ENCODE peak calls at places on chromosomes 11 and 22, in nine cellular contexts. V is HCT116, B is sigmoid colon, P is transverse colon, C is K562, G is stomach, D is esophagus muscularis mucosa, W is spleen, T is H1. E is an unnamed sample.

GRCh38 chr22:19524170-19525115 is at the start of gene CLDN5:
- DNase-seq in V (no peak), B (no peak), P (no peak), C (peak), G (no peak), D (no peak), W (peak), T (no peak), E (no peak)

GRCh38 chr22:30803679-30804078 is 109.0 kb downstream of the OSBP2 start:
- DNase-seq in V (no peak), B (no peak), P (no peak), C (no peak), G (no peak), D (no peak), W (no peak), T (no peak), E (no peak)

GRCh38 chr11:47617417-47617809 is 23.2 kb upstream of the C1QTNF4 start:
- DNase-seq in V (no peak), B (no peak), P (no peak), C (no peak), G (no peak), D (no peak), W (no peak), T (no peak), E (no peak)

GRCh38 chr11:70322653-70323052 is 52.2 kb downstream of the PPFIA1 start:
- DNase-seq in V (no peak), B (no peak), P (no peak), C (no peak), G (no peak), D (no peak), W (no peak), T (no peak), E (no peak)

GRCh38 chr22:30733081-30733680 is 38.5 kb downstream of the OSBP2 start:
- DNase-seq in V (no peak), B (no peak), P (no peak), C (no peak), G (no peak), D (no peak), W (no peak), T (no peak), E (no peak)

GRCh38 chr11:57325735-57326048 is 940 bp upstream of the TNKS1BP1 start:
- DNase-seq in V (no peak), B (peak), P (peak), C (no peak), G (peak), D (no peak), W (no peak), T (no peak), E (no peak)

GRCh38 chr11:70916321-70916720 is 336.1 kb downstream of the SHANK2 start:
- DNase-seq in V (no peak), B (no peak), P (no peak), C (no peak), G (no peak), D (no peak), W (peak), T (no peak), E (no peak)

GRCh38 chr11:2316169-2316962 is 14.6 kb downstream of the TSPAN32 start:
- DNase-seq in V (no peak), B (no peak), P (no peak), C (no peak), G (peak), D (no peak), W (peak), T (no peak), E (no peak)

GRCh38 chr11:46659908-46660307 is 40.5 kb downstream of the ARHGAP1 start:
- DNase-seq in V (no peak), B (peak), P (no peak), C (no peak), G (no peak), D (no peak), W (no peak), T (no peak), E (no peak)

GRCh38 chr11:101327908-101328307 is 198.3 kb upstream of the PGR start:
- DNase-seq in V (no peak), B (no peak), P (no peak), C (no peak), G (no peak), D (no peak), W (no peak), T (no peak), E (no peak)

GRCh38 chr11:128695539-128696221 is 1.8 kb downstream of the FLI1 start:
- DNase-seq in V (no peak), B (peak), P (peak), C (no peak), G (no peak), D (no peak), W (peak), T (no peak), E (no peak)

GRCh38 chr11:104997288-104997687 is 25.7 kb downstream of the CASP5 start:
- DNase-seq in V (no peak), B (no peak), P (no peak), C (no peak), G (no peak), D (no peak), W (no peak), T (no peak), E (no peak)

GRCh38 chr11:64659417-64660144 is 63.4 kb downstream of the NRXN2 start:
- DNase-seq in V (peak), B (no peak), P (no peak), C (peak), G (no peak), D (no peak), W (no peak), T (no peak), E (no peak)

GRCh38 chr11:116276051-116277044 is 496.4 kb downstream of the BUD13 start:
- DNase-seq in V (peak), B (peak), P (peak), C (peak), G (peak), D (no peak), W (peak), T (peak), E (peak)

GRCh38 chr11:49995559-49995958 is 13.2 kb upstream of the OR4C12 start:
- DNase-seq in V (peak), B (no peak), P (no peak), C (peak), G (no peak), D (no peak), W (no peak), T (no peak), E (no peak)

GRCh38 chr11:67372232-67372992 is 986 bp downstream of the CLCF1 start:
- DNase-seq in V (no peak), B (peak), P (no peak), C (peak), G (no peak), D (no peak), W (peak), T (no peak), E (no peak)
- TF ChIP-seq POLR2AphosphoS5 in V (peak), B (no peak), P (no peak), C (no peak), G (no peak), D (no peak), W (no peak), T (no peak), E (no peak)

DNA sequence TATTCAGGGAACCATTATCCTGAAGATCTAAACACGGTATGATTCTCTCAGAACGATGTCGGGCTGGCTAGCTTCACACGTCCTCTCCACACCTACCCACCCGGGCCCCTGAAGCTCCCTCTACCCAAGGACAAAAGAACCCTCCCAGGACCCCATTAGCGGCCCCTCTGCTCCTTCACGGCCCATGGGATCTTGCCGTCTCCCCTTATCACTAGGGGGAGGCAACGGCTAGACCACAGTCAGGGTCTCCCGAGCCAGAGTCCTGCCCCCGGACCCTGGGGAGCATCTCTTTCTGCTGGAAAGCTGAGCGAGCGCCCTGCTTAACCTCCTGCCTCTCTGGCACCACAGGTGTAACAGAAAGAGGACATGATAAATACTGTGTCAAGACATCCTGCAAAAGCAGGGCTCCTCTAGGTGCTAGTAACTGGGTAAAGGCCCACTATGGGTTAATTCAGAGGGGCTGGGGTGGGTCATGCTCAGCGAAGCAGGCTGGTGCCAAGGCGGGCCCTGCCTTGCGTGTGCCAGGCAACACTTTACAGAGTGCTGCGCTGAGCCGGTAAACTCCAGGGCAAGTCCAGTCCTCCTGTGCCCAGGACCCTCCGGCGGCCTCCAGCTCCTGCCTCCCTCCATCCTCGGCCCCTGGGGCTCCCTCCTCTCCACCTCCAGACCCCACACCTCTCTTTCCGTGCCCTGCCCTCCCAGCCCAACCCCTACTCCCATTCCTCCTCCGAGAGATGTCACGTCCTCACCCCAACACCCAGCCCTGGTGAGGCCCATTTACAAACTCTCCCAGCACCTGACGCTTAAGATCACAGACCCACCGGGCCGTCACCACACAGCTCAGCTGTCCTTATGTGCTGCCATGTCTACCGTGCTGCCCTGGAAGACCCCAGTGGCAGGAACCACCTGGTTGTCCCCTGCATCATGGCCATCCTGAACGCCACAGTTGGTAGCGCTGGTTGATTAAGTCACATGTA is 3.0 kb downstream of the TOLLIP start:
- DNase-seq in V (no peak), B (no peak), P (no peak), C (no peak), G (peak), D (no peak), W (peak), T (no peak), E (no peak)
- TF ChIP-seq POLR2A in V (no peak), B (no peak), P (no peak), C (no peak), G (no peak), D (no peak), W (no peak), T (no peak), E (no peak)

GRCh38 chr11:119688362-119688761 is 40.6 kb downstream of the NECTIN1 start:
- DNase-seq in V (no peak), B (no peak), P (no peak), C (no peak), G (no peak), D (no peak), W (no peak), T (no peak), E (no peak)
- TF ChIP-seq POLR2AphosphoS5 in V (no peak), B (no peak), P (no peak), C (no peak), G (no peak), D (no peak), W (no peak), T (no peak), E (no peak)

GRCh38 chr11:118918686-118919280 is 6.9 kb downstream of the BCL9L start:
- DNase-seq in V (no peak), B (peak), P (peak), C (no peak), G (no peak), D (no peak), W (no peak), T (no peak), E (no peak)

GRCh38 chr11:118921929-118922744 is 3.6 kb downstream of the BCL9L start:
- DNase-seq in V (no peak), B (peak), P (peak), C (no peak), G (peak), D (no peak), W (peak), T (no peak), E (no peak)

GRCh38 chr11:118923721-118924587 is 1.8 kb downstream of the BCL9L start:
- DNase-seq in V (no peak), B (peak), P (peak), C (no peak), G (no peak), D (no peak), W (no peak), T (no peak), E (no peak)

GRCh38 chr11:118922745-118923627 is 2.7 kb downstream of the BCL9L start:
- DNase-seq in V (no peak), B (peak), P (no peak), C (no peak), G (no peak), D (no peak), W (peak), T (no peak), E (no peak)

DNA sequence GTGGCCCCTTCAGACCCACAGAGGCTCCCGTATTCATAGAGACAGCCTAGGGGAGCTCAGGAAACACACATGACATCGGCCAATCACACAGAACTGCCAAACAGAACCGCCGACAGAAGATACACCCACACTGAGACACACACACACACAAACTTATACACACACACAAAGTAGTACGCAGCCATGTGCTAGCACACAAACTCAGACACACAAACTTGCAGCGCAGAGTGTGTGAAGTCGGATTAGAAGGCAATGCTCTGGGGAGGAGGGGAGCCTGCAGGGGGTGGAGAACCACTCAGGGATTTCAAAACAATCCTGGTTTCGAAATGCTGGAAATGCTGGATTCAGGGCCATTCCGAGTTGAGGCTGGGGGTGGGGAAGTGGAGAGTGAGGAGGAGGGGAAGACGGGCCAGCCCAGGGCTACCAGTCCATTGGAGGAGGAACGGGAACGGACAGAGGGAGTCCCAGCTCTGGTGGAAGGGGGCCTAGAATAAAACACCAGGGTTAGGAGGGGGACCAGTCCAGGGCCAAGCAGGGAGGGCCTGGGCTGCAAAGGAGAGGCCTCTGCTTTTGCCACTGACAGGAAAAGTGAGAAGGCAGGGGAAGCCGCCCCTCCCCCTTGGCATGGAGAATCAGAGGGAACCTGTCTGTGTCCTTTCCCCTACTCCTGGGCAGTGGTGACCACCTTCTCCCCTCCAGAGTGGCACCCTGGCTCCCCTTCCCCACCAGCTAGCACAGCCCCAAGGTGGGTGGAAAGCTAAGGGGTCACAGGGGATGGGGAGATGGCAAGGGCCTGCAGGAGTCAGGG is 4.4 kb downstream of the BCL9L start:
- DNase-seq in V (no peak), B (peak), P (peak), C (no peak), G (no peak), D (peak), W (peak), T (no peak), E (no peak)
- TF ChIP-seq POLR2A in V (no peak), B (no peak), P (no peak), C (no peak), G (no peak), D (no peak), W (no peak), T (no peak), E (no peak)

DNA sequence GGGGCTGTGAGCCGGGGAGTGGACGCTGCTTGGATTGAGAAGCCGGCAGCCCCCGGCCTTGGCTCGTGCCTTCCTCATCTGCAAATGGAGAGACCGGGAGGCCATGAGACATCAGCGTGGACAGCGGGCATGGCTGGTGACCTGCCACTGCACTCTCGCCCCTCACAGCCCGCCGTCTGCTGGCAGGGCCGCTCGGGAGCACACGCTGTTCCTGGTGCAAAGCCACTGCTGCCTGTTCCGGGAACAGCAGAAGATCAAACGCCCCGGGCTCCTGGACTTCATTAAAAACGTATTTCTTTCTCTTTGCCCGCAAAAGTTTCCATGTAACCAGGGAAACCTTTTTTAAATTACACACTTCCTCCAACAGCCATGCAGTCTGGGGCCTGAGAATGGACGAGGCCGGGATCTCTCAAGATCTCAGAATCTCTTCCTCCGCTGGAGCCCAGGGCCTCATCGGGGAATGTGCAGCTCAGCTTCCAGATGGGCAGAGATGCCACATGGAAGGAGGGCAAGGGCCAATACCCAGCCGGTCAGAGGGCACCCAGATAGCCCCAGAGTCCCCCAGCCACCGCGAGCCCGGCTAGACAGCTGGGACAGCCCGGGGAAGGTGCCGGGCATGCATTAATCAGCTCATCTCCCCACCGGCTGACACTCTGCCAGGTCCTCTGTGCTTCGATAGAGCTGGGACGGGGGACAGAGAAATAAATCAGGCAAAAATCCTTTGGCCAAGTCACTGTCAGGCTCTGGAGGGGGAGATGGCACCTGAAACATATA is 62.9 kb upstream of the PRR5 start:
- DNase-seq in V (no peak), B (peak), P (no peak), C (no peak), G (no peak), D (peak), W (peak), T (no peak), E (no peak)
- TF ChIP-seq POLR2AphosphoS5 in V (no peak), B (no peak), P (no peak), C (no peak), G (no peak), D (peak), W (no peak), T (no peak), E (no peak)

GRCh38 chr22:38873469-38874411 is 1.7 kb upstream of the CBX6 start:
- DNase-seq in V (no peak), B (peak), P (no peak), C (no peak), G (peak), D (peak), W (no peak), T (no peak), E (no peak)

GRCh38 chr22:38871360-38872171 is 450 bp downstream of the CBX6 start:
- DNase-seq in V (no peak), B (peak), P (no peak), C (no peak), G (peak), D (no peak), W (peak), T (no peak), E (no peak)

GRCh38 chr22:38872172-38872830 is at the start of gene CBX6:
- DNase-seq in V (peak), B (peak), P (peak), C (peak), G (peak), D (peak), W (peak), T (peak), E (peak)

GRCh38 chr22:38874529-38875222 is 2.7 kb upstream of the CBX6 start:
- DNase-seq in V (no peak), B (peak), P (no peak), C (no peak), G (peak), D (no peak), W (no peak), T (no peak), E (no peak)

GRCh38 chr22:38872831-38873248 is 824 bp upstream of the CBX6 start:
- DNase-seq in V (no peak), B (peak), P (peak), C (peak), G (peak), D (peak), W (peak), T (no peak), E (no peak)
- TF ChIP-seq POLR2A in V (no peak), B (no peak), P (no peak), C (no peak), G (no peak), D (no peak), W (no peak), T (peak), E (no peak)